ENCODE peak calls at places on chromosomes 16 and 17, in six cellular contexts. M is esophagus muscularis mucosa, U is bronchial epithelial cell, L is adrenal gland, G is AG04450, C is IMR-90. E is an unnamed sample.

GRCh38 chr16:88856122-88856827 is 472 bp downstream of the GALNS start:
- DNase-seq in M (no peak), U (no peak), L (peak), G (no peak), C (no peak), E (no peak)

GRCh38 chr17:77901476-77901875 is 57.0 kb upstream of the TNRC6C start:
- DNase-seq in M (no peak), U (no peak), L (no peak), G (no peak), C (no peak), E (no peak)

GRCh38 chr16:85199069-85199725 is 86.9 kb upstream of the CIBAR2 start:
- DNase-seq in M (no peak), U (peak), L (no peak), G (no peak), C (no peak), E (no peak)

GRCh38 chr17:42342242-42343008 is 45.8 kb downstream of the STAT3 start:
- DNase-seq in M (no peak), U (no peak), L (no peak), G (no peak), C (peak), E (no peak)

GRCh38 chr17:68398731-68399637 is 58.3 kb downstream of the WIPI1 start:
- DNase-seq in M (peak), U (peak), L (peak), G (peak), C (peak), E (peak)

GRCh38 chr17:72372185-72372584 is 251.4 kb downstream of the SOX9 start:
- DNase-seq in M (no peak), U (no peak), L (no peak), G (no peak), C (peak), E (no peak)

GRCh38 chr17:37774508-37774907 is 29.6 kb upstream of the HNF1B start:
- DNase-seq in M (no peak), U (no peak), L (no peak), G (no peak), C (no peak), E (no peak)

GRCh38 chr17:77330602-77331081 is 189.9 kb downstream of the SEC14L1 start:
- DNase-seq in M (no peak), U (no peak), L (peak), G (no peak), C (no peak), E (no peak)

GRCh38 chr17:44354582-44355309 is 8.9 kb downstream of the FAM171A2 start:
- DNase-seq in M (no peak), U (no peak), L (no peak), G (no peak), C (no peak), E (no peak)

GRCh38 chr17:65219124-65219523 is 82.0 kb downstream of the RGS9 start:
- DNase-seq in M (no peak), U (no peak), L (no peak), G (no peak), C (no peak), E (no peak)

GRCh38 chr17:80034977-80035686 is 540 bp downstream of the TBC1D16 start:
- DNase-seq in M (no peak), U (peak), L (peak), G (no peak), C (peak), E (no peak)

GRCh38 chr17:3533752-3534151 is 23.9 kb downstream of the TRPV3 start:
- DNase-seq in M (no peak), U (no peak), L (no peak), G (no peak), C (no peak), E (no peak)

GRCh38 chr17:61410100-61410551 is 10.5 kb downstream of the TBX2 start:
- DNase-seq in M (no peak), U (no peak), L (peak), G (no peak), C (no peak), E (no peak)

GRCh38 chr17:39225974-39226683 is 384 bp upstream of the STAC2 start:
- DNase-seq in M (no peak), U (no peak), L (peak), G (no peak), C (peak), E (no peak)

GRCh38 chr17:73585583-73585982 is 58.7 kb downstream of the SDK2 start:
- DNase-seq in M (no peak), U (no peak), L (no peak), G (no peak), C (no peak), E (no peak)

GRCh38 chr17:16470302-16470701 is 21.7 kb downstream of the LRRC75A start:
- DNase-seq in M (no peak), U (no peak), L (no peak), G (no peak), C (no peak), E (no peak)

GRCh38 chr16:67995423-67995822 is 3.9 kb downstream of the DPEP2 start:
- DNase-seq in M (no peak), U (peak), L (no peak), G (no peak), C (no peak), E (no peak)

GRCh38 chr16:85376292-85377095 is 236.6 kb upstream of the GSE1 start:
- DNase-seq in M (no peak), U (no peak), L (peak), G (no peak), C (no peak), E (no peak)

GRCh38 chr17:35117984-35118383 is 1.7 kb downstream of the RAD51D start:
- DNase-seq in M (no peak), U (peak), L (no peak), G (no peak), C (peak), E (no peak)

GRCh38 chr16:20901441-20902112 is 1.0 kb downstream of the LYRM1 start:
- DNase-seq in M (no peak), U (peak), L (peak), G (no peak), C (peak), E (no peak)

GRCh38 chr16:88561485-88562369 is 8.5 kb upstream of the ZC3H18 start:
- DNase-seq in M (no peak), U (peak), L (peak), G (peak), C (peak), E (no peak)

DNA sequence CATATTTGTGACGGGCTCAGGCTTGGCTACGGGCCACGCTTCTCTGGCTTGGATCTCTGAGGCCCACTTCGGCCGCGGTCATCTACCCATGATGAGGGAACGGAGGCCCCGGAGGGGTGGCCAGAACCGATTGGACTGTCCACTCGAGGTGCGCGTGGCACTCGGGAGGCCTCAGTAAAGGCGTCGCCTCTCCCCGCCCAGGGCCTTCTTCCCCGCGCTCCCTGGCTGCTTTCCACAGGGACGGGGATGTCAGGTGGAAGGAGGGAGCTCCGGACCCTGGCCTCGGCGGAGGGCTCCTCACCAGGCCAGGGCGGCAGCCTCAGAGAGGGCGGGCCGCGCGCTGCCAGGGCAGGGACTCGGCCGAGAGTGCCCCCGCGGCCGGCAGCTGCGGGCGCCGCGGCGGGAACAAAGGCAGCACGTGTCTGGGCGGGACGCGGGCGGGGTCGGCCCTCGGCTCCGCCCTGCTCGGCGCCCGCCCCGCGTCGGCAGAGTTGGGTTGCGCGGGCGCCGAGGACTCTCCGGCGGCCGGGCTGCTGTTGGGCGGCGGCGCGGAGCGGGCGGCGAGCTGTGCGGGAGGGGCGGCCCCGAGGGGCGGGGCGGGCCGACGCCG is 597 bp upstream of the CDK5R1 start:
- DNase-seq in M (no peak), U (peak), L (peak), G (no peak), C (peak), E (no peak)
- TF ChIP-seq CTCF in M (no peak), U (no peak), L (no peak), G (no peak), C (no peak), E (no peak)

GRCh38 chr17:1078062-1078711 is 81.3 kb downstream of the TIMM22 start:
- DNase-seq in M (no peak), U (no peak), L (peak), G (no peak), C (no peak), E (no peak)
- H3K4me3 ChIP-seq in M (no peak), U (no peak), L (no peak), G (no peak), C (no peak), E (no peak)

DNA sequence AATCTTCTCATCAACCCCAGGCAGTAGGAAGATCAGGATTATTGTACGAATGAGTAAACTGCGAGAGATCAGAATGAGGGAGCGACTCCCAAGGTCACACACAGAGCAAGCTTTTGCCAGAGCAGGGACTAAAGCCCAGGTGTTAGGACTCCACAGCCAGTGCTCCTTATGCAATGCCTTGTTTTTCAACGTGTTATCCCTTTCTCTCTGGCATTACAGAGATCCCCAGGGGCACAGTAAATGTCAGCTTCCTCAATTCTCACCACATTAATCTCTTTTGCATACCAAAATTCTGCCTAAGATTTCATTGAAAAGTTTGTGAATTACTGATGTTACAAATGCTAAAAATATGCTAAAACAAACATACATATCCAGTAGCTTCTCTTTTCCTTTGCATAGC is 68.1 kb upstream of the CES5A start:
- DNase-seq in M (peak), U (no peak), L (no peak), G (no peak), C (no peak), E (no peak)
- TF ChIP-seq CTCF in M (no peak), U (no peak), L (no peak), G (no peak), C (no peak), E (no peak)

GRCh38 chr16:31458073-31458834 is 1.0 kb upstream of the ARMC5 start:
- DNase-seq in M (no peak), U (peak), L (no peak), G (no peak), C (peak), E (no peak)

GRCh38 chr16:31459722-31460581 is 651 bp downstream of the ARMC5 start:
- DNase-seq in M (peak), U (peak), L (peak), G (peak), C (peak), E (peak)

GRCh38 chr16:31458835-31459721 is at the start of gene ARMC5:
- DNase-seq in M (peak), U (peak), L (peak), G (peak), C (peak), E (peak)

GRCh38 chr16:31455601-31456314 is 3.5 kb upstream of the ARMC5 start:
- DNase-seq in M (no peak), U (no peak), L (peak), G (no peak), C (no peak), E (no peak)

DNA sequence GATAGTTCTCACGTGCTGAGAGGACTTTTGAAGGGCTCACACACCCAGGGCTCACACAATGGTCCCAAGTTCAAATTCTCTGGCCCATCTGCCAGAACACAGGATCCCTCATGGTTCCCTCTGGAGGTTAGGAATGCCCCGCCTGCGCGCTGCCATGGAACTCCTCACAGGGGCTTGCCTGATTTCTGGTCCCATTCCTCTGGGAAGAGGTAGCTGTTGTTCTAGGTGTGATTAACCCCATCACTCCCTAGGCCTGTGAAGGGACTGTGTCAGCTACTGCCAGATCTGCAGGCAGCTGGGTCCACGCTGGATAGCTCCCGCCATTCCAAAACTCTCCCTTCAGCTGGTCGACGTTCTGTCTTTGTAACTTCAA is 2.3 kb upstream of the ARMC5 start:
- DNase-seq in M (no peak), U (no peak), L (no peak), G (no peak), C (no peak), E (no peak)
- H3K4me3 ChIP-seq in M (peak), U (peak), L (no peak), G (peak), C (no peak), E (no peak)

GRCh38 chr17:8939496-8940334 is 25.8 kb downstream of the PIK3R5 start:
- DNase-seq in M (no peak), U (no peak), L (no peak), G (no peak), C (no peak), E (no peak)

GRCh38 chr17:8941520-8941919 is 24.0 kb downstream of the PIK3R5 start:
- DNase-seq in M (no peak), U (no peak), L (no peak), G (no peak), C (no peak), E (no peak)

GRCh38 chr17:8940866-8941471 is 24.5 kb downstream of the PIK3R5 start:
- DNase-seq in M (no peak), U (no peak), L (no peak), G (no peak), C (no peak), E (no peak)

GRCh38 chr17:8944083-8944482 is 21.4 kb downstream of the PIK3R5 start:
- DNase-seq in M (no peak), U (no peak), L (no peak), G (no peak), C (no peak), E (no peak)

GRCh38 chr17:8941980-8942617 is 23.4 kb downstream of the PIK3R5 start:
- DNase-seq in M (no peak), U (no peak), L (no peak), G (no peak), C (no peak), E (no peak)
- TF ChIP-seq CTCF in M (no peak), U (no peak), L (no peak), G (no peak), C (no peak), E (no peak)

E was measured in AG04449.